ENCODE peak calls at places on chromosomes 12 and 14, in seven cellular contexts. O is occipital lobe; C is substantia nigra; E is NCI-H1105 treated with DMSO at 0.1 percent for 48 hours; S is CD4-positive, alpha-beta T cell; H is GM04504; K is cardiac fibroblast. T is an unnamed sample.

GRCh38 chr12:117685115-117685926 is 283.5 kb downstream of the KSR2 start:
- DNase-seq in C (no peak), E (no peak), H (peak), K (peak), S (no peak), O (no peak), T (no peak)

GRCh38 chr14:52918486-52918885 is 32.4 kb downstream of the FERMT2 start:
- DNase-seq in S (peak), H (no peak), E (no peak), K (peak), O (no peak), C (no peak), T (peak)

GRCh38 chr14:86022031-86022629 is 492.2 kb downstream of the FLRT2 start:
- DNase-seq in K (peak), S (no peak), O (no peak), C (no peak), E (no peak), H (peak), T (no peak)

GRCh38 chr12:96770239-96770780 is 136.7 kb upstream of the NEDD1 start:
- DNase-seq in K (no peak), O (no peak), S (no peak), E (peak), C (no peak), H (no peak), T (no peak)

GRCh38 chr12:56151672-56152131 is 685 bp upstream of the MYL6B start:
- DNase-seq in E (peak), C (peak), O (no peak), H (no peak), S (peak), K (peak), T (no peak)

GRCh38 chr14:88605594-88605993 is 42.8 kb downstream of the ZC3H14 start:
- DNase-seq in E (no peak), K (peak), H (no peak), S (no peak), O (no peak), C (no peak), T (no peak)

GRCh38 chr12:3553681-3554546 is 62.9 kb downstream of the PRMT8 start:
- DNase-seq in H (no peak), C (no peak), S (no peak), K (no peak), O (no peak), E (no peak), T (no peak)

GRCh38 chr12:81543621-81544139 is 215.5 kb downstream of the PPFIA2 start:
- DNase-seq in O (no peak), C (no peak), S (no peak), K (no peak), E (no peak), H (no peak), T (no peak)

GRCh38 chr14:63282997-63283396 is 35.7 kb downstream of the GPHB5 start:
- DNase-seq in S (no peak), C (no peak), K (no peak), E (no peak), H (no peak), O (no peak), T (no peak)

GRCh38 chr12:47735649-47736048 is 10.4 kb upstream of the ENDOU start:
- DNase-seq in C (no peak), O (no peak), K (peak), S (no peak), H (no peak), E (no peak), T (no peak)

GRCh38 chr14:55448146-55448614 is 7.8 kb upstream of the TBPL2 start:
- DNase-seq in K (peak), C (no peak), E (peak), O (no peak), H (peak), S (no peak), T (no peak)

GRCh38 chr14:23160924-23161522 is 22.4 kb downstream of the SLC7A8 start:
- DNase-seq in O (peak), C (no peak), K (peak), S (no peak), E (no peak), H (peak), T (peak)

GRCh38 chr12:132945806-132946506 is 10.2 kb downstream of the ZNF605 start:
- DNase-seq in O (no peak), C (no peak), S (no peak), H (no peak), K (no peak), E (no peak), T (no peak)

GRCh38 chr12:3213171-3213570 is 136.0 kb downstream of the TSPAN9 start:
- DNase-seq in C (no peak), S (no peak), H (no peak), E (no peak), O (no peak), K (no peak), T (no peak)

GRCh38 chr12:28057856-28058615 is 85.5 kb upstream of the PTHLH start:
- DNase-seq in S (no peak), C (no peak), E (no peak), K (peak), O (no peak), H (no peak), T (no peak)

GRCh38 chr14:51236314-51236713 is 3.7 kb upstream of the TMX1 start:
- DNase-seq in H (no peak), E (no peak), C (no peak), K (peak), O (no peak), S (no peak), T (no peak)

GRCh38 chr12:48388938-48389337 is 38.2 kb upstream of the ZNF641 start:
- DNase-seq in C (no peak), O (no peak), S (no peak), K (peak), E (no peak), H (peak), T (no peak)

GRCh38 chr12:93502802-93503623 is 35.7 kb downstream of the MRPL42 start:
- DNase-seq in H (no peak), O (no peak), K (peak), S (peak), C (no peak), E (peak), T (peak)

GRCh38 chr12:89421093-89421835 is 69.0 kb upstream of the DUSP6 start:
- DNase-seq in C (no peak), K (no peak), O (no peak), H (no peak), S (no peak), E (no peak), T (no peak)

GRCh38 chr12:5780536-5780935 is 164.5 kb downstream of the ANO2 start:
- DNase-seq in K (no peak), E (no peak), C (no peak), S (no peak), O (no peak), H (no peak), T (no peak)

GRCh38 chr12:45214739-45215418 is 1.0 kb upstream of the ANO6 start:
- DNase-seq in E (no peak), C (no peak), H (no peak), K (peak), O (no peak), S (no peak), T (no peak)

GRCh38 chr12:78146365-78146772 is 315.7 kb downstream of the NAV3 start:
- DNase-seq in C (no peak), E (peak), K (peak), H (peak), S (no peak), O (no peak), T (no peak)

GRCh38 chr12:56991319-56991906 is 14.9 kb downstream of the ZBTB39 start:
- DNase-seq in H (no peak), E (no peak), S (no peak), K (no peak), O (no peak), C (no peak), T (peak)

GRCh38 chr14:102057480-102058114 is 29.2 kb downstream of the HSP90AA1 start:
- DNase-seq in C (no peak), K (no peak), E (no peak), S (no peak), O (no peak), H (no peak), T (no peak)

T was measured in putamen.